ENCODE peak calls at places on chromosomes 3 and 15, in five cellular contexts. Z, G, S, K and I are unnamed samples.

GRCh38 chr3:52481819-52482521 is 13.2 kb upstream of the STAB1 start:
- DNase-seq in S (peak; percentile 12), K (peak; percentile 88), G (peak; percentile 4), Z (no peak), I (peak; percentile 23)

GRCh38 chr15:68791431-68792283 is 29.0 kb downstream of the ANP32A start:
- DNase-seq in G (no peak), Z (no peak), K (peak; percentile 63), S (no peak), I (no peak)

GRCh38 chr15:83365370-83365938 is 81.0 kb upstream of the BNC1 start:
- DNase-seq in S (no peak), K (peak; percentile 51), G (peak; percentile 20), Z (peak; percentile 94), I (peak; percentile 78)

GRCh38 chr15:86515625-86516024 is 436.0 kb downstream of the AGBL1 start:
- DNase-seq in S (no peak), G (no peak), K (no peak), Z (no peak), I (no peak)

GRCh38 chr3:187799942-187800637 is 54.8 kb upstream of the BCL6 start:
- DNase-seq in Z (no peak), S (no peak), K (no peak), G (peak; percentile 24), I (no peak)

GRCh38 chr3:143594217-143594616 is 254.1 kb downstream of the SLC9A9 start:
- DNase-seq in Z (no peak), S (no peak), K (no peak), G (no peak), I (no peak)

GRCh38 chr3:4985330-4986174 is 6.3 kb downstream of the BHLHE40 start:
- DNase-seq in G (peak; percentile 76), K (peak; percentile 55), S (no peak), Z (peak; percentile 98), I (peak; percentile 91)

GRCh38 chr3:170429050-170429449 is 10.4 kb downstream of the CLDN11 start:
- DNase-seq in Z (no peak), G (no peak), S (no peak), K (no peak), I (peak; percentile 29)

GRCh38 chr15:81481326-81481725 is 107.3 kb upstream of the TMC3 start:
- DNase-seq in G (no peak), K (no peak), S (no peak), Z (no peak), I (no peak)

GRCh38 chr3:124812291-124813265 is 74.6 kb downstream of the ITGB5 start:
- DNase-seq in G (peak; percentile 99), S (no peak), Z (no peak), K (no peak), I (peak; percentile 96)

GRCh38 chr3:70899816-70900215 is 587.4 kb upstream of the MDFIC2 start:
- DNase-seq in S (no peak), K (no peak), G (no peak), Z (no peak), I (no peak)

GRCh38 chr15:74383695-74384565 is 16.5 kb upstream of the CYP11A1 start:
- DNase-seq in G (peak; percentile 84), K (no peak), Z (peak; percentile 95), S (no peak), I (no peak)

GRCh38 chr3:18556503-18556902 is 131.4 kb upstream of the SATB1 start:
- DNase-seq in K (no peak), G (no peak), Z (no peak), S (no peak), I (no peak)

GRCh38 chr3:132399054-132399929 is 18.0 kb upstream of the DNAJC13 start:
- DNase-seq in K (peak; percentile 47), S (peak; percentile 53), G (peak; percentile 68), Z (peak; percentile 43), I (peak; percentile 66)

GRCh38 chr3:46717447-46718231 is at the start of gene PRSS50:
- DNase-seq in K (peak; percentile 80), Z (no peak), G (no peak), S (no peak), I (no peak)

GRCh38 chr15:88513195-88513594 is 33.3 kb downstream of the DET1 start:
- DNase-seq in G (peak; percentile 64), Z (peak; percentile 11), K (no peak), S (no peak), I (peak; percentile 67)

GRCh38 chr3:178479446-178479845 is 56.8 kb upstream of the KCNMB2 start:
- DNase-seq in K (no peak), Z (no peak), S (no peak), G (no peak), I (no peak)

GRCh38 chr3:158802399-158803023 is 657 bp downstream of the MFSD1 start:
- DNase-seq in G (peak; percentile 23), S (no peak), K (no peak), Z (no peak), I (peak; percentile 57)

GRCh38 chr3:193016437-193016887 is 98.8 kb upstream of the MB21D2 start:
- DNase-seq in S (peak; percentile 12), K (peak; percentile 40), Z (no peak), G (no peak), I (no peak)

GRCh38 chr3:49387721-49388120 is 24.1 kb downstream of the RHOA start:
- DNase-seq in K (no peak), S (no peak), G (peak; percentile 69), Z (no peak), I (peak; percentile 60)

GRCh38 chr3:184154909-184155643 is at the start of gene DVL3:
- DNase-seq in K (peak; percentile 59), S (peak; percentile 72), Z (peak; percentile 21), G (peak; percentile 52), I (peak; percentile 64)

GRCh38 chr15:45148076-45149059 is 18.6 kb downstream of the DUOX1 start:
- DNase-seq in S (no peak), G (no peak), K (no peak), Z (no peak), I (no peak)

GRCh38 chr15:45147606-45148005 is 17.8 kb downstream of the DUOX1 start:
- DNase-seq in Z (no peak), K (no peak), S (no peak), G (no peak), I (no peak)

GRCh38 chr15:45144775-45145174 is 15.0 kb downstream of the DUOX1 start:
- DNase-seq in S (no peak), G (no peak), Z (no peak), K (no peak), I (no peak)

GRCh38 chr15:45143946-45144345 is 14.2 kb downstream of the DUOX1 start:
- DNase-seq in S (no peak), K (no peak), Z (no peak), G (no peak), I (no peak)

DNA sequence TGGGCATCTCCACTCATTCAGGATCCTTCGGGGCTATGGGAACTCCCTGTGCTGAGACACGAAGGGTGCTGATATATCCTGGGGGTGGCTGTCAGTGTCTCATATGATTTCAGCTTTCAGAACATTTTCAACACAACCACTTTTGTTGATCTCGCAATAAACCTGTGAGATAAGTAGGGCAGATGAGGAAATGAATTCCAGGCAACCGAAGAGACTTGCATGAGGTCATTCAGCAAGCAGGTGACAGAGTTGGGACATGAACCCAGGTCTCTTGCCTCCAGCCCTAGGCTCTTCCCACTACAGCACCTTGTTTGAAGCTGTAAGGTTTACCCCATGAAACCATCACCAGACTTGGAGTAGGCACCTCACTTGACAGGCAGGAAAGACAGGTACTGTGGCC is 16.6 kb downstream of the DUOX1 start:
- DNase-seq in G (no peak), Z (peak; percentile 3), K (no peak), S (no peak), I (no peak)
- H4K91ac ChIP-seq in G (no peak overlapping the region), Z (no peak overlapping the region), K (no peak overlapping the region), S (no peak overlapping the region), I (no peak overlapping the region)

GRCh38 chr3:155556531-155556930 is 188.3 kb downstream of the PLCH1 start:
- DNase-seq in S (no peak), K (no peak), G (no peak), Z (no peak), I (no peak)

GRCh38 chr3:155560135-155560534 is 184.7 kb downstream of the PLCH1 start:
- DNase-seq in Z (no peak), K (no peak), S (no peak), G (no peak), I (no peak)

GRCh38 chr3:155553800-155554199 is 191.1 kb downstream of the PLCH1 start:
- DNase-seq in G (no peak), Z (no peak), K (no peak), S (no peak), I (no peak)

GRCh38 chr3:155554777-155555445 is 190.0 kb downstream of the PLCH1 start:
- DNase-seq in G (no peak), Z (no peak), S (no peak), K (no peak), I (no peak)

DNA sequence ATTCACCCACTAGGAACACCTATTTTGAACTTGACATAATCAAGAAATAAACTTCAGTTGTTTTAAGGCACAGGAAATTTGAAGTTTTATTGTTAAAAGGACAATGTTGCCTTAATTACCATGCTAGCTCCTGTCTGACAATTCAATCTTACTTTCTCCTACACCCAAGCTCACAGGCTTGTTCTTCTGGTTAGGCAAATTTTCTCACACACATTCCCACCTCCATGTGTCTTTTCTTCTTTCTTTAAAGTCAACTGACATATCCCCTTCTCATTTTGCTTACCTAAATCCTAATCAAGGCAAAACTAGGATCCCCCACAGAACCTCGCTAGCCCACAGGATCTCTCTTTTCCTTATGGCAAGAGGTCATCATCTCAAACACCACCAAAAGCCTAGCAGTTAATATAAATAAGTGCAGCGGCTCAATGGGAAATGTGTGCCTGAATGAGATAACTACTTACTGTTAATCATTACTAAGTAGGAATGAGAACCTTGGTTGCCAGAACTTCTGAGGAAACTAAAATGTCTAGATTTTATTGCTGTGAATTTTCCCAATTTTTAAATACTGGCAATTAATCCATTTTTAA is 189.3 kb downstream of the PLCH1 start:
- DNase-seq in S (no peak), G (no peak), Z (no peak), K (no peak), I (no peak)
- H3K4ac ChIP-seq in S (no peak overlapping the region), G (no peak overlapping the region), Z (no peak overlapping the region), K (no peak overlapping the region), I (no peak overlapping the region)

DNA sequence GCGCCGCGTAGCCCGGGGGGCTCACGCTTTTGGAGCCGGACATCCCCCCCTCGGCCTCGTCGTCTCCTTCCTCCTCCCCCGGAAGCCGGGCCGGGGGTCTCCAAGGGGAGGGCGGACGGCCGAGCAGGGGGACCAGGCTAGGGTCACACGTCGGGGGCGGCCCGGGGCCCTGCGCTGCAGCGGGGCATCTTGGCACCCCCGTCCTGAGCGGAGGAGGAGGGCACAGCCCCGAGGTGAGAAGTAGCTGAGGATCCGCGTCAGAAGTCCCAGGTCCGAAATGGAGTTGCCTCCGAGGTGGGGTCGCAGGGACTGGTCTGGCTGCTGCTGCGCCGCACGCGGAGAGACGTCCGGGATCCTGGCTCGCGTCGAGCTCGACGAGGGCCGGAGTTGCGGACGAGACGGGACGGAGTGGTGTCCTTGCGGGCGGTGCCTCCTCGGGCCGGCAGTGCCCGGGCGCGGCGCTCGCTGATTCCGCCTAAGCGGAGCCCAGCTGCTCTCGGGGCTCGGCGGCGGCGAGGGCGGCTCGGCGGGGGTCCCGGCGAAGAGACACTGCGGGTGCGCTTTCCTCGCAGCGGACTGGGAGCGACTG is at the start of gene ADCY5:
- DNase-seq in K (peak; percentile 59), S (peak; percentile 18), G (no peak), Z (no peak), I (peak; percentile 5)
- H2AFZ ChIP-seq in K (no peak within 1 kb of the TSS), S (peak within 1 kb of the TSS; percentile 100), G (peak within 1 kb of the TSS; percentile 85), Z (peak within 1 kb of the TSS; percentile 25), I (peak within 1 kb of the TSS; percentile 31)

DNA sequence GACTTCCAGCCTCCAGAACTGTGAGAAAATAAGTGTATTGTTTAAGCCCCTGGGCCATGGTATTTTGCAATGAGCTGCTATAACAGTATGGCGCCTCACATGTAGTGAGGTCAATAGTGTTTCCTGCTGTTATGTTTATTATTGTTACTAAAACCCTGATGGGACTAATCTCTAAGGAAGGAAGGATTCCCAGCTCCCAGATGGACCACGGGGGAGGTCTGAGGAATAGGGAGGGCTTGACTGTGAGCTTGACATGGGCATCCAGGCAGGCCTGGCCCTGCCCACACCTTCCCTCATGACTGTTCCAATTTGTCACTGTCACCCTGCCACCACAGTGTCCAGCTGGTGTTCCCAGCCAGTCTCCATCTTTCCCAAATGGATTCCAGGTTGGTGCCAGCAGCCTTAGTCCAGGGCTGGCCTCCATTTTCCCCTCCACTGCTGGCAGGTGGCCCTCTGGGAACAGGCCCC is 14.5 kb upstream of the SLC41A3 start:
- DNase-seq in Z (no peak), G (peak; percentile 41), K (no peak), S (no peak), I (peak; percentile 20)
- H4K91ac ChIP-seq in Z (no peak overlapping the region), G (no peak overlapping the region), K (no peak overlapping the region), S (no peak overlapping the region), I (no peak overlapping the region)